ENCODE peak calls at places on chromosomes 2 and 18, in seven cellular contexts. L is kidney, O is esophagus muscularis mucosa, H is HCT116, I is WERI-Rb-1, J is endothelial cell of umbilical vein, E is IMR-90. K is an unnamed sample.

GRCh38 chr2:149562304-149562703 is 25.3 kb downstream of the MMADHC start:
- DNase-seq in H (no peak), I (no peak), O (no peak), J (peak; percentile 39), L (no peak), E (peak; percentile 59), K (no peak)

GRCh38 chr18:25335062-25335461 is 16.9 kb downstream of the ZNF521 start:
- DNase-seq in E (no peak), J (no peak), L (no peak), H (no peak), I (no peak), O (no peak), K (no peak)

GRCh38 chr2:210688071-210688470 is 131.7 kb downstream of the CPS1 start:
- DNase-seq in H (no peak), L (no peak), E (no peak), O (no peak), I (no peak), J (no peak), K (no peak)

GRCh38 chr18:68623342-68623741 is 91.6 kb downstream of the TMX3 start:
- DNase-seq in H (peak; percentile 16), E (peak; percentile 84), J (peak; percentile 72), L (no peak), O (no peak), I (peak; percentile 39), K (peak; percentile 28)

GRCh38 chr2:173059941-173060575 is 15.6 kb upstream of the MAP3K20 start:
- DNase-seq in O (no peak), H (no peak), L (no peak), I (no peak), E (peak; percentile 43), J (peak; percentile 29), K (no peak)

GRCh38 chr2:132448771-132449170 is 32.2 kb downstream of the GPR39 start:
- DNase-seq in O (no peak), I (peak; percentile 48), E (peak; percentile 55), J (peak; percentile 26), H (no peak), L (no peak), K (peak; percentile 50)

GRCh38 chr2:176473177-176473576 is 203.9 kb downstream of the MTX2 start:
- DNase-seq in L (no peak), I (no peak), J (peak; percentile 58), E (peak; percentile 25), H (no peak), O (no peak), K (no peak)

GRCh38 chr2:150425121-150425559 is 62.3 kb downstream of the RND3 start:
- DNase-seq in E (peak; percentile 30), I (peak; percentile 23), L (no peak), O (no peak), J (peak; percentile 76), H (no peak), K (no peak)

GRCh38 chr2:127479219-127479825 is 47.0 kb downstream of the IWS1 start:
- DNase-seq in J (peak; percentile 70), E (peak; percentile 73), L (no peak), H (peak; percentile 34), O (no peak), I (no peak), K (peak; percentile 48)

GRCh38 chr2:70962211-70962884 is 16.1 kb upstream of the ANKRD53 start:
- DNase-seq in H (no peak), E (no peak), J (no peak), I (no peak), O (peak; percentile 83), L (no peak), K (no peak)

GRCh38 chr2:20595439-20596192 is 55.3 kb downstream of the HS1BP3 start:
- DNase-seq in J (peak; percentile 65), L (peak; percentile 84), O (no peak), I (peak; percentile 10), H (no peak), E (peak; percentile 60), K (no peak)

GRCh38 chr2:147818741-147819140 is 26.1 kb upstream of the ACVR2A start:
- DNase-seq in E (peak; percentile 15), L (no peak), O (no peak), H (no peak), I (no peak), J (no peak), K (no peak)

GRCh38 chr2:184602734-184603133 is 4.4 kb downstream of the ZNF804A start:
- DNase-seq in J (no peak), E (no peak), H (no peak), O (no peak), I (no peak), L (no peak), K (no peak)

GRCh38 chr2:208039661-208040060 is 14.3 kb upstream of the PLEKHM3 start:
- DNase-seq in H (no peak), E (no peak), J (no peak), L (no peak), O (no peak), I (no peak), K (no peak)

GRCh38 chr2:225120175-225120574 is 77.9 kb upstream of the DOCK10 start:
- DNase-seq in J (no peak), E (peak; percentile 67), I (no peak), H (no peak), O (no peak), L (no peak), K (no peak)

GRCh38 chr2:22291074-22291473 is 1093.9 kb upstream of the KLHL29 start:
- DNase-seq in J (no peak), O (no peak), H (no peak), E (no peak), L (no peak), I (no peak), K (no peak)

GRCh38 chr18:74803769-74804168 is 206.1 kb downstream of the ZNF407 start:
- DNase-seq in L (no peak), J (no peak), H (no peak), I (no peak), E (no peak), O (no peak), K (no peak)

GRCh38 chr18:57331718-57332117 is 20.6 kb upstream of the ST8SIA3 start:
- DNase-seq in I (no peak), J (no peak), H (no peak), O (peak; percentile 53), E (no peak), L (no peak), K (no peak)

GRCh38 chr2:120470717-120471060 is 124.8 kb downstream of the INHBB start:
- DNase-seq in E (no peak), L (no peak), I (peak; percentile 58), J (no peak), H (no peak), O (no peak), K (no peak)

GRCh38 chr2:209918251-209918650 is 84.2 kb upstream of the RPE start:
- DNase-seq in I (no peak), L (no peak), H (no peak), E (no peak), J (no peak), O (no peak), K (no peak)

GRCh38 chr18:12637901-12638633 is 19.8 kb downstream of the SPIRE1 start:
- DNase-seq in I (no peak), L (no peak), H (no peak), O (no peak), E (peak; percentile 69), J (no peak), K (no peak)

GRCh38 chr2:209425082-209426071 is 1.5 kb downstream of the MAP2 start:
- DNase-seq in E (peak; percentile 41), O (no peak), J (peak; percentile 67), I (peak; percentile 25), H (peak; percentile 37), L (no peak), K (no peak)

GRCh38 chr2:195575879-195576391 is 81.1 kb upstream of the SLC39A10 start:
- DNase-seq in O (no peak), J (peak; percentile 59), H (peak; percentile 24), I (no peak), E (peak; percentile 92), L (no peak), K (no peak)

DNA sequence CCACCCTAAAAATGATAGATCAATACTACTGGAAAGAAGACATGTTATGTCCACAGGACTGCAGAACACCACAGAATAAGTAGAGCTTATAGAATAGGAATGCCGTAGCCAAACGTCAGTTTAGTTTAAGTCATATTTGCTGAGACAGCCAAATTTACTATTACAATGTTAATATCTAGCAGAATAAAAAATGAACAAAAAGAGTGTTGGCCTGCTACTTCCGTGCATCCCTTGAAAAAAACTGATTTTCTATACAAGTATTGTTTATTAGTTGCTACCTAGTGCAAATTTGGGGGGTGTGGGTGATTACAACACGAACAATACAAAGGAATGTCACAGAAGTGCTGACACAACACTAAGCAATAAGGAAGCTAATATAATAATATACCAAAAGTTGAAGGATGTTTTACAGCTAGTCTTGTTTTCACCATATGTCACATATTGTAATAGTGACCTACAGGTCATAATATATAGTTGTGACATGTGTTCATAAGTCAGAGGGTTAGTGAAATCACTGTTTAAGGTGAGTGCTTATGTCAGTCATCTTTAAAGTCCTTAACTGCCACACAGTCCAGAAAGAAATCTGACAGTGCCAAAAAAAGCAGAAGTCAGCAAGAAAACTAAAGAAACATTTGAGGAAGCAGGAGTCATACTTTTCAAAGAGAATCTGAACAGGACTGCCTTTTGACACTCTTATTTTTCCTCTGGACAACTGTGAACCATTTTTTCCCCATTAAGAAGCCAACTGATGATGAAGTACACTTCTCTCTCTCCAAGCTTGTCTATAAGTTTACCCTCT is 376.4 kb downstream of the ZEB2 start:
- DNase-seq in J (peak; percentile 23), O (no peak), E (no peak), L (no peak), H (no peak), I (no peak), K (no peak)
- TF ChIP-seq CTCF in J (no peak), O (no peak), E (no peak), L (no peak), H (no peak), I (no peak), K (no peak)

DNA sequence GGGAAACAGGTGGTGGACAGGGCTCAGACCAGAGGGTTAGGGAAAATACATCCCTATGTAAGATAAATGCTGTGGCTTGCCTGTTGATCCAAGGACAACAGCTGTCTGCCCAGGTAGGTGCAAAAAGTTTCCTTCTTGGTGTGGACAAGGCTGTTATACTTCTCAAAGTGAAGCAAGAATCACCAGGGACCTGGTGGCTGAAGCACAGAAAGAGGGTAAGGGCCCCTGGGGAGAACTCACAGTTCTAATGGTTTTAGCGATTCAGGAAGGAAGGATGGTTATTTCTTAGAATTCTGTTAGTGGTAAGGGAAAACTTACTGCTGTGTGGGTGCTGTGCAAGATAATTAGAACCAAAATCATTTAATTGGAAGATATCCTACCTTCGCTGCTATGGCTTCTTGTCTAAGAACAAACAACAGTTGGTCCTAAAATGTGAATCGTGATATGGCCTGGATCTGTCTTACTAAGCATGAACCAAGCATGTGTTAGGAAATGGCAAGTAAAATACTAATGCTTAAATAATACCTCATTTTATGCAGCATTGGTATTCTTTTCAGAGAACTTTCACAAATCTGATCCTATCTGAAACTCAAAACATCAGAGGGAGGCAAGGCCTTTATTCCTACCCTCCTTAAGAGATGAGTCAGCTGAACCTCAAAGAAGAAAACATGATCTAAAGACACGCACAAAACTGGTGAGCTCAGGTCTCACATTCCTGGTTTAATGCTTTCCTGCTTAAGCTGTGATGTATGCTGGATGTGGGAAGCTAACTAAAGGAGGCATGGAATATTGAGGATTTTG is 159.2 kb upstream of the THUMPD2 start:
- DNase-seq in E (peak; percentile 97), L (no peak), J (no peak), O (no peak), H (no peak), I (no peak), K (no peak)
- H3K4me3 ChIP-seq in E (no peak overlapping the region), L (no peak overlapping the region), J (no peak overlapping the region), O (no peak overlapping the region), H (no peak overlapping the region), I (no peak overlapping the region), K (no peak overlapping the region)

GRCh38 chr18:24173997-24174396 is 35.1 kb downstream of the CABYR start:
- DNase-seq in E (no peak), I (no peak), O (no peak), H (no peak), J (no peak), L (no peak), K (no peak)
- TF ChIP-seq CTCF in E (no peak), I (no peak), O (no peak), H (no peak), J (no peak), L (no peak), K (no peak)

GRCh38 chr2:159515482-159515881 is 100.9 kb downstream of the BAZ2B start:
- DNase-seq in I (peak; percentile 13), J (peak; percentile 8), O (no peak), E (no peak), H (no peak), L (no peak), K (no peak)
- H3K4me3 ChIP-seq in I (peak overlapping the region; percentile 65), J (no peak overlapping the region), O (peak overlapping the region; percentile 49), E (no peak overlapping the region), H (peak overlapping the region; percentile 67), L (peak overlapping the region; percentile 91), K (no peak overlapping the region)